ENCODE peak calls at places on chromosomes 6 and 20, in six cellular contexts. One of them, this sample, is unnamed.

GRCh38 chr6:45209762-45210161 is 118.4 kb upstream of the RUNX2 start:
- DNase-seq in H9: no peak
- DNase-seq in IMR-90: peak
- DNase-seq in adipocyte: no peak
- DNase-seq in fibroblast of lung: no peak
- DNase-seq in GM23248: peak
- DNase-seq in this sample: no peak

GRCh38 chr20:4026093-4026601 is 10.8 kb upstream of the RNF24 start:
- DNase-seq in H9: peak
- DNase-seq in IMR-90: peak
- DNase-seq in adipocyte: peak
- DNase-seq in fibroblast of lung: peak
- DNase-seq in GM23248: peak
- DNase-seq in this sample: peak

GRCh38 chr6:45310118-45310788 is 17.9 kb upstream of the RUNX2 start:
- DNase-seq in H9: peak
- DNase-seq in IMR-90: no peak
- DNase-seq in adipocyte: no peak
- DNase-seq in fibroblast of lung: no peak
- DNase-seq in GM23248: no peak
- DNase-seq in this sample: no peak

GRCh38 chr20:17616480-17617211 is 46.8 kb downstream of the DSTN start:
- DNase-seq in H9: peak
- DNase-seq in IMR-90: no peak
- DNase-seq in adipocyte: no peak
- DNase-seq in fibroblast of lung: no peak
- DNase-seq in GM23248: no peak
- DNase-seq in this sample: no peak

GRCh38 chr6:25253371-25253770 is 25.8 kb upstream of the CARMIL1 start:
- DNase-seq in H9: no peak
- DNase-seq in IMR-90: no peak
- DNase-seq in adipocyte: no peak
- DNase-seq in fibroblast of lung: no peak
- DNase-seq in GM23248: no peak
- DNase-seq in this sample: no peak

GRCh38 chr6:35960192-35960591 is 39.3 kb upstream of the SRPK1 start:
- DNase-seq in H9: no peak
- DNase-seq in IMR-90: peak
- DNase-seq in adipocyte: peak
- DNase-seq in fibroblast of lung: peak
- DNase-seq in GM23248: peak
- DNase-seq in this sample: no peak

GRCh38 chr6:12811519-12811918 is 95.0 kb downstream of the PHACTR1 start:
- DNase-seq in H9: no peak
- DNase-seq in IMR-90: no peak
- DNase-seq in adipocyte: no peak
- DNase-seq in fibroblast of lung: no peak
- DNase-seq in GM23248: no peak
- DNase-seq in this sample: no peak

GRCh38 chr6:27250955-27251671 is 3.6 kb downstream of the PRSS16 start:
- DNase-seq in H9: peak
- DNase-seq in IMR-90: no peak
- DNase-seq in adipocyte: peak
- DNase-seq in fibroblast of lung: peak
- DNase-seq in GM23248: peak
- DNase-seq in this sample: no peak

GRCh38 chr6:63440057-63440456 is 120.3 kb upstream of the LGSN start:
- DNase-seq in H9: peak
- DNase-seq in IMR-90: no peak
- DNase-seq in adipocyte: no peak
- DNase-seq in fibroblast of lung: no peak
- DNase-seq in GM23248: no peak
- DNase-seq in this sample: no peak

GRCh38 chr20:47146703-47147102 is 209.8 kb downstream of the ZMYND8 start:
- DNase-seq in H9: no peak
- DNase-seq in IMR-90: peak
- DNase-seq in adipocyte: peak
- DNase-seq in fibroblast of lung: peak
- DNase-seq in GM23248: peak
- DNase-seq in this sample: no peak

GRCh38 chr6:47456536-47456975 is 21.0 kb upstream of the CD2AP start:
- DNase-seq in H9: no peak
- DNase-seq in IMR-90: no peak
- DNase-seq in adipocyte: no peak
- DNase-seq in fibroblast of lung: no peak
- DNase-seq in GM23248: no peak
- DNase-seq in this sample: no peak

GRCh38 chr20:32538526-32538918 is 46.6 kb downstream of the NOL4L start:
- DNase-seq in H9: peak
- DNase-seq in IMR-90: no peak
- DNase-seq in adipocyte: peak
- DNase-seq in fibroblast of lung: no peak
- DNase-seq in GM23248: peak
- DNase-seq in this sample: no peak

GRCh38 chr6:19477563-19477962 is 359.6 kb upstream of the ID4 start:
- DNase-seq in H9: no peak
- DNase-seq in IMR-90: no peak
- DNase-seq in adipocyte: no peak
- DNase-seq in fibroblast of lung: no peak
- DNase-seq in GM23248: no peak
- DNase-seq in this sample: no peak

GRCh38 chr6:134114918-134115714 is 62.7 kb upstream of the SLC2A12 start:
- DNase-seq in H9: no peak
- DNase-seq in IMR-90: no peak
- DNase-seq in adipocyte: no peak
- DNase-seq in fibroblast of lung: no peak
- DNase-seq in GM23248: no peak
- DNase-seq in this sample: no peak

GRCh38 chr6:132612449-132613116 is 11.5 kb downstream of the TAAR2 start:
- DNase-seq in H9: no peak
- DNase-seq in IMR-90: no peak
- DNase-seq in adipocyte: no peak
- DNase-seq in fibroblast of lung: no peak
- DNase-seq in GM23248: no peak
- DNase-seq in this sample: no peak

GRCh38 chr20:41228858-41229257 is 88.7 kb downstream of the ZHX3 start:
- DNase-seq in H9: no peak
- DNase-seq in IMR-90: no peak
- DNase-seq in adipocyte: no peak
- DNase-seq in fibroblast of lung: no peak
- DNase-seq in GM23248: no peak
- DNase-seq in this sample: no peak

GRCh38 chr6:108546079-108547049 is 14.4 kb upstream of the FOXO3 start:
- DNase-seq in H9: no peak
- DNase-seq in IMR-90: no peak
- DNase-seq in adipocyte: no peak
- DNase-seq in fibroblast of lung: no peak
- DNase-seq in GM23248: no peak
- DNase-seq in this sample: no peak

GRCh38 chr6:108543165-108543940 is 17.4 kb upstream of the FOXO3 start:
- DNase-seq in H9: no peak
- DNase-seq in IMR-90: no peak
- DNase-seq in adipocyte: no peak
- DNase-seq in fibroblast of lung: no peak
- DNase-seq in GM23248: no peak
- DNase-seq in this sample: no peak

GRCh38 chr6:108544586-108544985 is 16.1 kb upstream of the FOXO3 start:
- DNase-seq in H9: no peak
- DNase-seq in IMR-90: peak
- DNase-seq in adipocyte: peak
- DNase-seq in fibroblast of lung: no peak
- DNase-seq in GM23248: peak
- DNase-seq in this sample: no peak

DNA sequence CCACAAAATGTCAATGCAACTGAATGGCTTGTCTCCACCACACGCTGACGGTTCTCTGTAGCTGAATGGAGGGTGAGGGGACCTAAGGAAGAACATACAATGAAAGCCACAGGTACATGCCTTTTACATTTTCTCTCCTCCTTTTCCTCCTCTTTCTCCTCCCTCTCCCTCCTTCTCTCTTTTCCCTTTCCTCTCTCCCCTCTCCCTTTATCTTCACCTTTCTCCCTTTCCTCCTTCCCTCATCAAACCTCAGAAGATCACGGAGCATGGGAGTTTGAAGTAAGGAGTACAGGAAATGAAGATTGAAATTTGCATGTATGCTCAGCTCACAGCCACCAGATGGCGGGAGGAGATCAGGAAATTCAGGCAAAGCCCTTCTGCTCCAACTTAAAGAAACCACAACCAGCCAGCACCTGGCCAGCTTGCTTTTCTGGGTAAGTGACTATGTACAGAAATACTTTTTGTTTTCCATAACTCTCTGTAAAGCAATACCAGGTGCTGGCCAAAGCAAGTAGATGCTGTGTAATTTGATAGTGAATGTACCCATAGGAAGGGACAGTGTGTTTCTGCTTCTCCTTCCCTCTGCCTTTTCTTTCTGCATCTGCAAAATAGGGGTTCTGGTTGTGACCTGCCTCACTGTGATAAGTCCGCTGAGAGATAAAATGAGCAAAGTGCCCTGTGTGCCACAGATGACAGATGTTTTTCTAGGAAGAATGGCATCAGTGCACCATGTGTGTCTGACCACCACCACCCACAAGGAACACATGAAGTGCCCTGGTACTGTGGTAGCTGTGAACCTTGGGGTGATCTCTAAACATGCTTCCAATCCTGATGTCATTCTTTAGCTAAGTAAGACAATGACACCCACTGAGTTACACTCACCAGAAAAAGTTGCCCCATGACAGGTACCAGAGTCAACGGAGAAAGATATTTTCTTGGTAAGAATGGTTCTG is 18.6 kb upstream of the FOXO3 start:
- DNase-seq in H9: peak
- DNase-seq in IMR-90: peak
- DNase-seq in adipocyte: peak
- DNase-seq in fibroblast of lung: peak
- DNase-seq in GM23248: peak
- DNase-seq in this sample: peak
- H3K9ac ChIP-seq in H9: no peak
- H3K9ac ChIP-seq in IMR-90: no peak
- H3K9ac ChIP-seq in adipocyte: peak
- H3K9ac ChIP-seq in fibroblast of lung: no peak
- H3K9ac ChIP-seq in GM23248: no peak
- H3K9ac ChIP-seq in this sample: peak

DNA sequence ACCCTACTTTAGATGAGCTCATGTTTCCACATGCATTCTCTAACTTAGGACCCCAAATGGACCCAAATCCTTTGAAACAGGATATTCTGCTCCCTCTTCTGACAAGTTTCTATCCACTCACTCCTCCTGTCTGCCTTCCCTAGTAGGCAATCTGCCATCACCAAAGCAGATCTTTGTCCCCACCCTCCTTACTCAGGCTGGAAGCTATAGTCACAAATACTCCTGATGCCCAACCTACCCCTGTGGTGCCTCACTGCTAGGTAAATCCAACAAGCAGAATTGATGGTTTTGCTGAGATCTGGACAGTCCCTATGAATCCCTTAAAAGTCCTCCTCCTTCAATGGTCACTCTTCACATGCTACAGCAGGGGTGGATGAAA is 21.7 kb downstream of the ELOVL5 start:
- DNase-seq in H9: no peak
- DNase-seq in IMR-90: peak
- DNase-seq in adipocyte: no peak
- DNase-seq in fibroblast of lung: no peak
- DNase-seq in GM23248: peak
- DNase-seq in this sample: no peak
- H3K9ac ChIP-seq in H9: no peak
- H3K9ac ChIP-seq in IMR-90: peak
- H3K9ac ChIP-seq in adipocyte: peak
- H3K9ac ChIP-seq in fibroblast of lung: no peak
- H3K9ac ChIP-seq in GM23248: peak
- H3K9ac ChIP-seq in this sample: no peak

DNA sequence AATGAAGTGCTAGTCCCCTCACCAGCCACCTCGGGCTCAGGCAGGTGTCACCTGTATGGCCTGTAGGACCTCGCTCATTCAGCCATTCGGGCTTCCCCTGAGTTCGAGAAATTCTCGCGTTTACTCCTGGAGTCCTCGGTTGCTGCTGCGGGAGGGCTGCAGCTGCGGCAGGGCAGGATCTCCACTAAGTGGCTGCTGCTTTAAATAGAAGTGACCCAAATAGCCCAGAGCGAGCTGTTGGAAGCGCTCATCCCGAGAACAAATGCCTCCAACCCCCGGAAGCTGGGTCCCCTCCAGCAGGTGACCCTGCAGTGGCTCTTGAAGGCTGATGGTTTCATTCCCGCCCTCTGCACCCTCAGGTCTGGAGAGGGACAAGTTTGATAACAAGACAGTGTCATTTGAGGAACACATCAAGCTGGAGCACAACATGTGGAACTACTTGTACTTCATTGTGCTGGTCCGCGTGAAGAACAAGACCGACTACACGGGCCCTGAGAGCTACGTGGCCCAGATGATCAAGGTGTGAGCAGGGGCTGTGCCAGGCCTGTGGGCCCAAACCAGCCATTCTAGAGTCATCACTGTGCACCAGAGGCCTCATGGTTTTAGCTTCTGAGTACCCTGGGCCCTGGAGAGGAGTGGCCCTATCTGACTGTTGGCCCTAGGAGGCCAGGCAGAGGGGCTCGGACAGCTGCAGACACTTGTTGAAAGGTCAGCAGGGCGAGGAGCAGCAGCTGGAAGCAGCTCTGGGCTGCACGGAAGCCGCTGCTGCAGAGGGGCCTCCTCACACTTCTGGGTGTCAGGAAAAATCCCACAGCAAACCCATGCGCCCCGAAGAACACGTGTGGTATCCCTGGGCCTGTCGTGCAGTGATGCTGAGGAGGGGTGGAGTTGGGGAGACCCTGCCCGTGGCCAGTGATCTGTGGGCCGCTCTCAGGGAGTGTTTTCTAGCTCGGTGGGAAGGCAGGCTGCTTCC is 18.0 kb downstream of the UQCC2 start:
- DNase-seq in H9: no peak
- DNase-seq in IMR-90: no peak
- DNase-seq in adipocyte: no peak
- DNase-seq in fibroblast of lung: no peak
- DNase-seq in GM23248: peak
- DNase-seq in this sample: no peak
- H3K9ac ChIP-seq in H9: no peak
- H3K9ac ChIP-seq in IMR-90: no peak
- H3K9ac ChIP-seq in adipocyte: peak
- H3K9ac ChIP-seq in fibroblast of lung: no peak
- H3K9ac ChIP-seq in GM23248: peak
- H3K9ac ChIP-seq in this sample: no peak

GRCh38 chr6:43076928-43077809 is 1.1 kb downstream of the PTK7 start:
- DNase-seq in H9: peak
- DNase-seq in IMR-90: peak
- DNase-seq in adipocyte: peak
- DNase-seq in fibroblast of lung: peak
- DNase-seq in GM23248: peak
- DNase-seq in this sample: no peak

GRCh38 chr6:43076093-43076927 is at the start of gene PTK7:
- DNase-seq in H9: peak
- DNase-seq in IMR-90: peak
- DNase-seq in adipocyte: peak
- DNase-seq in fibroblast of lung: peak
- DNase-seq in GM23248: peak
- DNase-seq in this sample: no peak

GRCh38 chr6:43074847-43075741 is 1.0 kb upstream of the PTK7 start:
- DNase-seq in H9: no peak
- DNase-seq in IMR-90: peak
- DNase-seq in adipocyte: peak
- DNase-seq in fibroblast of lung: peak
- DNase-seq in GM23248: peak
- DNase-seq in this sample: no peak

GRCh38 chr6:43077981-43078411 is 1.9 kb downstream of the PTK7 start:
- DNase-seq in H9: peak
- DNase-seq in IMR-90: peak
- DNase-seq in adipocyte: peak
- DNase-seq in fibroblast of lung: peak
- DNase-seq in GM23248: peak
- DNase-seq in this sample: no peak

GRCh38 chr6:43075791-43076092 is 372 bp upstream of the PTK7 start:
- DNase-seq in H9: no peak
- DNase-seq in IMR-90: no peak
- DNase-seq in adipocyte: no peak
- DNase-seq in fibroblast of lung: no peak
- DNase-seq in GM23248: no peak
- DNase-seq in this sample: no peak
- H3K9ac ChIP-seq in H9: no peak
- H3K9ac ChIP-seq in IMR-90: peak
- H3K9ac ChIP-seq in adipocyte: peak
- H3K9ac ChIP-seq in fibroblast of lung: no peak
- H3K9ac ChIP-seq in GM23248: peak
- H3K9ac ChIP-seq in this sample: peak